ENCODE peak calls at places on chromosomes 16 and 17, in ten cellular contexts. I, B, O, L, J, X, Q, E, H and G are unnamed samples.

GRCh38 chr17:78000351-78000750 is 41.8 kb downstream of the TNRC6C start:
- DNase-seq in I (no peak), B (no peak), O (no peak), L (no peak), J (no peak), X (no peak), Q (no peak), E (no peak), H (no peak), G (no peak)

GRCh38 chr16:79253100-79253631 is 347.4 kb downstream of the MAF start:
- DNase-seq in I (peak; percentile 41), B (no peak), O (no peak), L (no peak), J (no peak), X (peak; percentile 34), Q (no peak), E (no peak), H (peak; percentile 85), G (no peak)

GRCh38 chr17:77734371-77735050 is 224.0 kb upstream of the TNRC6C start:
- DNase-seq in I (peak; percentile 86), B (peak; percentile 92), O (peak; percentile 90), L (peak; percentile 95), J (peak; percentile 4), X (peak; percentile 97), Q (peak; percentile 95), E (peak; percentile 70), H (peak; percentile 30), G (no peak)

GRCh38 chr16:81778861-81779539 is at the start of gene PLCG2:
- DNase-seq in I (no peak), B (peak; percentile 68), O (peak; percentile 91), L (peak; percentile 89), J (peak; percentile 33), X (peak; percentile 92), Q (peak; percentile 77), E (peak; percentile 89), H (no peak), G (no peak)

GRCh38 chr17:21129023-21129681 is 2.4 kb downstream of the DHRS7B start:
- DNase-seq in I (peak; percentile 43), B (peak; percentile 38), O (no peak), L (no peak), J (peak; percentile 23), X (no peak), Q (no peak), E (no peak), H (no peak), G (no peak)

GRCh38 chr16:69930117-69930776 is 20.9 kb upstream of the CLEC18A start:
- DNase-seq in I (peak; percentile 85), B (peak; percentile 44), O (peak; percentile 88), L (no peak), J (peak; percentile 40), X (no peak), Q (peak; percentile 46), E (peak; percentile 51), H (peak; percentile 60), G (no peak)

GRCh38 chr16:73298562-73298961 is 250.6 kb upstream of the ZFHX3 start:
- DNase-seq in I (no peak), B (no peak), O (peak; percentile 63), L (no peak), J (no peak), X (no peak), Q (no peak), E (no peak), H (no peak), G (no peak)

GRCh38 chr17:68248886-68249872 is 1.3 kb downstream of the AMZ2 start:
- DNase-seq in I (no peak), B (no peak), O (no peak), L (no peak), J (no peak), X (no peak), Q (no peak), E (no peak), H (no peak), G (no peak)

GRCh38 chr17:79627184-79627765 is 16.4 kb upstream of the RBFOX3 start:
- DNase-seq in I (no peak), B (no peak), O (peak; percentile 49), L (no peak), J (no peak), X (peak; percentile 73), Q (no peak), E (peak; percentile 26), H (no peak), G (no peak)

GRCh38 chr16:81238296-81239011 is at the start of gene BCO1:
- DNase-seq in I (peak; percentile 14), B (no peak), O (peak; percentile 76), L (no peak), J (peak; percentile 70), X (no peak), Q (no peak), E (no peak), H (peak; percentile 18), G (no peak)

GRCh38 chr17:77874303-77875050 is 84.0 kb upstream of the TNRC6C start:
- DNase-seq in I (no peak), B (no peak), O (no peak), L (peak; percentile 50), J (no peak), X (no peak), Q (no peak), E (peak; percentile 18), H (no peak), G (no peak)

GRCh38 chr17:62807812-62808575 is at the start of gene MARCHF10:
- DNase-seq in I (no peak), B (no peak), O (peak; percentile 88), L (no peak), J (no peak), X (peak; percentile 77), Q (no peak), E (peak; percentile 60), H (peak; percentile 20), G (no peak)

GRCh38 chr16:8798535-8799157 is 1.0 kb downstream of the PMM2 start:
- DNase-seq in I (no peak), B (no peak), O (no peak), L (no peak), J (no peak), X (no peak), Q (no peak), E (no peak), H (no peak), G (no peak)

GRCh38 chr17:250487-251300 is 69.2 kb upstream of the DOC2B start:
- DNase-seq in I (no peak), B (no peak), O (no peak), L (peak; percentile 33), J (no peak), X (peak; percentile 65), Q (no peak), E (peak; percentile 19), H (no peak), G (no peak)

DNA sequence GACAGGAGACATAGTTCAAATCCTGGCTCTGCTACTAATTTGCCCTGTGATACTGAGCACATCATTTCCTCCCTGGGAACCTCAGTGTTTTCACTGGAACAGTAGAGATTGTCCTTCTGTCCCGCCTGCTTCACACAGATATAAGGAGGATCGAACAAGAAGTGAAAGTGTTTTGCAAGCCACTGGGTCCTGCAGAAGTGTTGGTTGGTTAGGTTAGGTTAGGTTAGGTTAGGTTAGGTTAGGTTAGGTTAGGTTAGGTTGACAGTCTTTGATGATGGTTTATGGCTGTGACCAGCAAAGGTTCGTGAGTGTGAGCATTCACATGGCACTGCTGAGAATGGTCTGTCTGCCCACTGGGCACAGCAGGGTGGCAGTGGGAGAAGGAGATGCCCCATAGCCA is 910 bp upstream of the KRT36 start:
- DNase-seq in I (no peak), B (no peak), O (no peak), L (no peak), J (no peak), X (no peak), Q (no peak), E (no peak), H (no peak), G (no peak)
- TF ChIP-seq CTCF in I (no peak), B (no peak), O (no peak), L (no peak), J (no peak), X (no peak), Q (no peak), E (no peak), H (no peak), G (no peak)

GRCh38 chr17:37301288-37301687 is 74.5 kb upstream of the C17orf78 start:
- DNase-seq in I (no peak), B (no peak), O (no peak), L (no peak), J (peak; percentile 74), X (no peak), Q (no peak), E (no peak), H (peak; percentile 13), G (no peak)
- H3K4me3 ChIP-seq in I (no peak overlapping the region), B (peak overlapping the region; percentile 58), O (no peak overlapping the region), L (peak overlapping the region; percentile 20), J (no peak overlapping the region), X (no peak overlapping the region), Q (peak overlapping the region; percentile 2), E (no peak overlapping the region), H (no peak overlapping the region), G (no peak overlapping the region)

DNA sequence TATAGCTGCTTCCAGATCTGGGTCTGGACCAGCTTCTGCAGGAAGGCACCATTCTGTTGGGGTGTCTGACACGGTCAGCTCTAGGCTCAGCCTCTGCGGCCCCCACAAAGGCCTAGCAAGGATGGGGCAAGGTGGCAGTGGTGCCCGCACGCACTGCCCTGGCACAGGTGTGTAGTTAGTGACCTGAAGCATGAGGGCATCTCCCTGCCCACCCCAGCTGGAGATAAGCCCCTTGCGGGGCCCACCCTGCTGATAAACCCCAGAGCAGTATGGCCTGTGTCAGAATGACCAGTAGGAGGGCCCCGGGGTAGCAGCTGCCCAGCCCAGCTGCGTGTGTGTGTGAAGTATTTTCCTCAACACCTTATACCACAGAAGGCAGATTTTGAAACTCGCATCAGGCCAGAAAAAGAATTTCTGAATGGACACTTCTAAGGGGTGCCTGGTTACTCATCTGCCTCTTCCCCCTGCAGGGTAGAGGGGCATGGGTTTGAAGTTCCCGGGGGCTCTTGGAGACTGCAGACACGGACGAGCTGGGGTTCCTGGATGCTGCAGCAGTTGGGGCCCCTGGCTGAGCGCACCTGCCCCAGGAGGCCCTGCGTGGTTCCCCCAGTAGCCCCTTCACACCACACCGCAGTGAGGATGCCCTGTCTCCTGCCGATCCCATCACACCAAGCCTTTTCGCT is 4.6 kb downstream of the ARHGDIA start:
- DNase-seq in I (no peak), B (no peak), O (no peak), L (no peak), J (no peak), X (no peak), Q (no peak), E (no peak), H (no peak), G (no peak)
- TF ChIP-seq CTCF in I (no peak), B (no peak), O (no peak), L (no peak), J (no peak), X (no peak), Q (no peak), E (no peak), H (no peak), G (no peak)

DNA sequence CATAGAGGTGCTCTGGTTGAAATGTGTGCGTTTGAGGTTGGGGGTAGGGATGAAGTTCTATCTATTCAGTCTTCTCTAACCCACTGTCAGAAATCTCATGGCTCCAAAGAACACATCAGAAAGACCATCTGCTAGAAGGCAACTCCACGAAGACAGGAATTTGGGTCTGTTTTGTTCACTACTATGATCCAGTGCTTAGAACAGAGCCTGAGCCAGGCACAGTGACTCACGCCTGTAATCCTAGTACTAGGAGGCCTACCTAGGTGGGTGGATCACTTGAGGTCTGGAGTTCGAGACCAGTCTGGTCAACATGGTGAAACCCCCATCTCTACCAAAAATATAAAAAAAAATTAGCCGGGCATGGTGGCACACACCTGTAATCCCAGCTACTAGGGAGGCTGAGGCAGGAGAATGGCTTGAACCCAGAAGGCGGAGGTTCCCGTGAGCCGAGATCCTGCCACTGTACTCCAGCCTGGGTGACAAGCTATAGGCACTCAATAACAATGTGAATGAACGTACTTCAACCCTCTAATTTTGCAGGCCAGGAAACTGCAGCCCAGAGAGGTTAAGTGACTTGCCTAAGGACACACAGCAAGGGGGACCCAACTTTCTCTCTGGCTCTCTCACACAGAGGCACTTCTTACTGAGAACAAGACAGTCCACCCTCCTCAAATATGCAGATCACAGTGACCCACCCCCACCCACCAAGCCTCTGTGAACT is 2.2 kb downstream of the CASKIN2 start:
- DNase-seq in I (no peak), B (no peak), O (no peak), L (no peak), J (no peak), X (no peak), Q (no peak), E (no peak), H (no peak), G (no peak)
- H3K4me3 ChIP-seq in I (peak overlapping the region; percentile 98), B (peak overlapping the region; percentile 98), O (no peak overlapping the region), L (peak overlapping the region; percentile 77), J (no peak overlapping the region), X (no peak overlapping the region), Q (peak overlapping the region; percentile 86), E (peak overlapping the region; percentile 68), H (no peak overlapping the region), G (no peak overlapping the region)